ENCODE peak calls at places on chromosomes 6 and 20, in five cellular contexts. One of them, this sample, is unnamed. For H3K27me3, the result is how much of the 10 kb centered on the place peaks cover.

GRCh38 chr6:6891949-6892461 is 215.8 kb upstream of the RREB1 start:
- DNase-seq in heart right ventricle: no peak
- DNase-seq in Peyer's patch: no peak
- DNase-seq in PC-3: peak
- DNase-seq in HCT116: no peak
- DNase-seq in this sample: no peak

GRCh38 chr6:9521152-9521530 is 893.7 kb downstream of the TFAP2A start:
- DNase-seq in Peyer's patch: no peak
- DNase-seq in PC-3: no peak
- DNase-seq in heart right ventricle: no peak
- DNase-seq in HCT116: no peak
- DNase-seq in this sample: no peak

GRCh38 chr6:105817370-105817769 is 268.8 kb upstream of the PRDM1 start:
- DNase-seq in heart right ventricle: no peak
- DNase-seq in HCT116: no peak
- DNase-seq in Peyer's patch: no peak
- DNase-seq in PC-3: no peak
- DNase-seq in this sample: peak

GRCh38 chr6:131638013-131638412 is 911 bp downstream of the ENPP3 start:
- DNase-seq in Peyer's patch: no peak
- DNase-seq in PC-3: no peak
- DNase-seq in heart right ventricle: no peak
- DNase-seq in HCT116: no peak
- DNase-seq in this sample: no peak

GRCh38 chr20:12371955-12372354 is 454.3 kb downstream of the BTBD3 start:
- DNase-seq in PC-3: no peak
- DNase-seq in heart right ventricle: no peak
- DNase-seq in HCT116: no peak
- DNase-seq in Peyer's patch: no peak
- DNase-seq in this sample: no peak

GRCh38 chr6:53703047-53703446 is 37.5 kb upstream of the KLHL31 start:
- DNase-seq in PC-3: no peak
- DNase-seq in Peyer's patch: no peak
- DNase-seq in HCT116: no peak
- DNase-seq in heart right ventricle: no peak
- DNase-seq in this sample: no peak

GRCh38 chr6:55069132-55069781 is 105.1 kb upstream of the HCRTR2 start:
- DNase-seq in Peyer's patch: no peak
- DNase-seq in PC-3: peak
- DNase-seq in HCT116: peak
- DNase-seq in heart right ventricle: peak
- DNase-seq in this sample: peak

GRCh38 chr6:7446644-7447325 is 57.2 kb downstream of the RIOK1 start:
- DNase-seq in Peyer's patch: no peak
- DNase-seq in heart right ventricle: no peak
- DNase-seq in PC-3: no peak
- DNase-seq in HCT116: no peak
- DNase-seq in this sample: no peak

GRCh38 chr20:45085867-45086266 is 15.1 kb downstream of the KCNS1 start:
- DNase-seq in PC-3: no peak
- DNase-seq in Peyer's patch: no peak
- DNase-seq in heart right ventricle: no peak
- DNase-seq in HCT116: no peak
- DNase-seq in this sample: no peak

GRCh38 chr20:63627700-63628245 is 872 bp upstream of the GMEB2 start:
- DNase-seq in heart right ventricle: no peak
- DNase-seq in Peyer's patch: no peak
- DNase-seq in HCT116: no peak
- DNase-seq in PC-3: no peak
- DNase-seq in this sample: no peak

GRCh38 chr6:69155467-69155866 is 520.4 kb downstream of the ADGRB3 start:
- DNase-seq in heart right ventricle: no peak
- DNase-seq in HCT116: no peak
- DNase-seq in PC-3: no peak
- DNase-seq in Peyer's patch: no peak
- DNase-seq in this sample: no peak

GRCh38 chr20:1427457-1428054 is 34.7 kb upstream of the FKBP1A start:
- DNase-seq in Peyer's patch: no peak
- DNase-seq in heart right ventricle: no peak
- DNase-seq in HCT116: no peak
- DNase-seq in PC-3: peak
- DNase-seq in this sample: no peak

GRCh38 chr20:52763321-52763853 is 208.8 kb upstream of the TSHZ2 start:
- DNase-seq in HCT116: no peak
- DNase-seq in Peyer's patch: no peak
- DNase-seq in heart right ventricle: no peak
- DNase-seq in PC-3: no peak
- DNase-seq in this sample: no peak

GRCh38 chr20:53981752-53982437 is 88.5 kb downstream of the BCAS1 start:
- DNase-seq in PC-3: no peak
- DNase-seq in Peyer's patch: no peak
- DNase-seq in HCT116: no peak
- DNase-seq in heart right ventricle: no peak
- DNase-seq in this sample: no peak

GRCh38 chr6:137738931-137739504 is 128.0 kb upstream of the TNFAIP3 start:
- DNase-seq in PC-3: no peak
- DNase-seq in Peyer's patch: no peak
- DNase-seq in heart right ventricle: no peak
- DNase-seq in HCT116: no peak
- DNase-seq in this sample: no peak

GRCh38 chr6:56065408-56065807 is 182.0 kb downstream of the COL21A1 start:
- DNase-seq in heart right ventricle: no peak
- DNase-seq in HCT116: no peak
- DNase-seq in PC-3: peak
- DNase-seq in Peyer's patch: no peak
- DNase-seq in this sample: no peak

GRCh38 chr6:43171284-43172126 is 436 bp downstream of the SRF start:
- DNase-seq in heart right ventricle: no peak
- DNase-seq in HCT116: no peak
- DNase-seq in Peyer's patch: no peak
- DNase-seq in PC-3: no peak
- DNase-seq in this sample: peak

GRCh38 chr6:117483645-117484016 is 1.2 kb downstream of the DCBLD1 start:
- DNase-seq in Peyer's patch: no peak
- DNase-seq in PC-3: peak
- DNase-seq in heart right ventricle: no peak
- DNase-seq in HCT116: no peak
- DNase-seq in this sample: no peak

GRCh38 chr6:105790635-105791034 is 295.5 kb upstream of the PRDM1 start:
- DNase-seq in heart right ventricle: no peak
- DNase-seq in HCT116: no peak
- DNase-seq in Peyer's patch: no peak
- DNase-seq in PC-3: no peak
- DNase-seq in this sample: no peak

GRCh38 chr20:25584905-25585704 is at the start of gene NINL:
- DNase-seq in HCT116: no peak
- DNase-seq in heart right ventricle: peak
- DNase-seq in Peyer's patch: peak
- DNase-seq in PC-3: peak
- DNase-seq in this sample: peak

GRCh38 chr20:52294106-52294628 is 102.6 kb upstream of the ZFP64 start:
- DNase-seq in Peyer's patch: no peak
- DNase-seq in heart right ventricle: no peak
- DNase-seq in HCT116: no peak
- DNase-seq in PC-3: peak
- DNase-seq in this sample: no peak

GRCh38 chr20:37880726-37881591 is 22.0 kb upstream of the VSTM2L start:
- DNase-seq in heart right ventricle: peak
- DNase-seq in HCT116: no peak
- DNase-seq in Peyer's patch: no peak
- DNase-seq in PC-3: peak
- DNase-seq in this sample: peak

GRCh38 chr6:158560787-158561246 is 926 bp downstream of the TMEM181 start:
- DNase-seq in Peyer's patch: no peak
- DNase-seq in HCT116: no peak
- DNase-seq in PC-3: peak
- DNase-seq in heart right ventricle: no peak
- DNase-seq in this sample: peak

GRCh38 chr20:41152108-41152757 is 14.9 kb downstream of the PLCG1 start:
- DNase-seq in PC-3: no peak
- DNase-seq in heart right ventricle: no peak
- DNase-seq in HCT116: no peak
- DNase-seq in Peyer's patch: no peak
- DNase-seq in this sample: no peak

GRCh38 chr6:145688493-145688905 is 46.8 kb downstream of the EPM2A start:
- DNase-seq in Peyer's patch: no peak
- DNase-seq in HCT116: no peak
- DNase-seq in PC-3: peak
- DNase-seq in heart right ventricle: no peak
- DNase-seq in this sample: no peak

GRCh38 chr20:37223053-37223452 is 38.6 kb downstream of the GHRH start:
- DNase-seq in Peyer's patch: no peak
- DNase-seq in HCT116: no peak
- DNase-seq in heart right ventricle: no peak
- DNase-seq in PC-3: peak
- DNase-seq in this sample: peak

GRCh38 chr6:112413805-112414204 is 66.7 kb downstream of the RFPL4B start:
- DNase-seq in heart right ventricle: no peak
- DNase-seq in Peyer's patch: no peak
- DNase-seq in PC-3: peak
- DNase-seq in HCT116: no peak
- DNase-seq in this sample: no peak

GRCh38 chr20:43938932-43939761 is 24.5 kb downstream of the TOX2 start:
- DNase-seq in Peyer's patch: no peak
- DNase-seq in PC-3: peak
- DNase-seq in heart right ventricle: peak
- DNase-seq in HCT116: no peak
- DNase-seq in this sample: peak

GRCh38 chr20:49483706-49484101 is 1.2 kb upstream of the KCNB1 start:
- DNase-seq in HCT116: no peak
- DNase-seq in heart right ventricle: no peak
- DNase-seq in Peyer's patch: no peak
- DNase-seq in PC-3: no peak
- DNase-seq in this sample: no peak

GRCh38 chr20:49483018-49483705 is 694 bp upstream of the KCNB1 start:
- DNase-seq in Peyer's patch: no peak
- DNase-seq in HCT116: no peak
- DNase-seq in PC-3: no peak
- DNase-seq in heart right ventricle: no peak
- DNase-seq in this sample: no peak

GRCh38 chr20:49481116-49481515 is 1.4 kb downstream of the KCNB1 start:
- DNase-seq in Peyer's patch: no peak
- DNase-seq in HCT116: no peak
- DNase-seq in heart right ventricle: no peak
- DNase-seq in PC-3: no peak
- DNase-seq in this sample: no peak

GRCh38 chr20:49482173-49482572 is 295 bp downstream of the KCNB1 start:
- DNase-seq in HCT116: no peak
- DNase-seq in PC-3: no peak
- DNase-seq in Peyer's patch: no peak
- DNase-seq in heart right ventricle: no peak
- DNase-seq in this sample: no peak

GRCh38 chr20:49482621-49483017 is at the start of gene KCNB1:
- DNase-seq in HCT116: no peak
- DNase-seq in Peyer's patch: no peak
- DNase-seq in heart right ventricle: peak
- DNase-seq in PC-3: peak
- DNase-seq in this sample: peak
- H3K27me3 ChIP-seq in HCT116: under half
- H3K27me3 ChIP-seq in Peyer's patch: under half
- H3K27me3 ChIP-seq in heart right ventricle: under half
- H3K27me3 ChIP-seq in PC-3: under half
- H3K27me3 ChIP-seq in this sample: under half

GRCh38 chr20:59677586-59677985 is 73.2 kb downstream of the PHACTR3 start:
- DNase-seq in HCT116: no peak
- DNase-seq in heart right ventricle: no peak
- DNase-seq in PC-3: no peak
- DNase-seq in Peyer's patch: no peak
- DNase-seq in this sample: no peak

GRCh38 chr20:59678286-59678685 is 73.9 kb downstream of the PHACTR3 start:
- DNase-seq in heart right ventricle: no peak
- DNase-seq in Peyer's patch: no peak
- DNase-seq in HCT116: no peak
- DNase-seq in PC-3: no peak
- DNase-seq in this sample: no peak

GRCh38 chr20:59678951-59679350 is 74.6 kb downstream of the PHACTR3 start:
- DNase-seq in heart right ventricle: no peak
- DNase-seq in Peyer's patch: no peak
- DNase-seq in PC-3: no peak
- DNase-seq in HCT116: no peak
- DNase-seq in this sample: no peak

GRCh38 chr20:59676126-59676876 is 72.0 kb downstream of the PHACTR3 start:
- DNase-seq in Peyer's patch: no peak
- DNase-seq in heart right ventricle: no peak
- DNase-seq in HCT116: no peak
- DNase-seq in PC-3: no peak
- DNase-seq in this sample: no peak

DNA sequence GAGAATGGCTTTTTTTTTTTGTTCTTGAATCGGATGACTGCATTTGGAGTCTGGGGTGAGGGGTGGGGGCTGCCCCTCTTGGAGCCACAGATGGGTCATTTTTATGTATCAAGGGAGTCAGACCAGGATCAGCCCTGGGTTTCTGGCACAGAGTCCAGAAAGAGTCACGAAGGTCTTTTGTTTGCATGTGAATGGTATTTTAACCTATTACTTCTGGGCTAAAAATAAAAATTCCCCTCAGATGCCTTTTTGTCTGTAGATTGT is 72.5 kb downstream of the PHACTR3 start:
- DNase-seq in HCT116: no peak
- DNase-seq in PC-3: no peak
- DNase-seq in Peyer's patch: no peak
- DNase-seq in heart right ventricle: no peak
- DNase-seq in this sample: no peak
- H3K27ac ChIP-seq in HCT116: no peak
- H3K27ac ChIP-seq in PC-3: no peak
- H3K27ac ChIP-seq in Peyer's patch: no peak
- H3K27ac ChIP-seq in heart right ventricle: no peak
- H3K27ac ChIP-seq in this sample: no peak

DNA sequence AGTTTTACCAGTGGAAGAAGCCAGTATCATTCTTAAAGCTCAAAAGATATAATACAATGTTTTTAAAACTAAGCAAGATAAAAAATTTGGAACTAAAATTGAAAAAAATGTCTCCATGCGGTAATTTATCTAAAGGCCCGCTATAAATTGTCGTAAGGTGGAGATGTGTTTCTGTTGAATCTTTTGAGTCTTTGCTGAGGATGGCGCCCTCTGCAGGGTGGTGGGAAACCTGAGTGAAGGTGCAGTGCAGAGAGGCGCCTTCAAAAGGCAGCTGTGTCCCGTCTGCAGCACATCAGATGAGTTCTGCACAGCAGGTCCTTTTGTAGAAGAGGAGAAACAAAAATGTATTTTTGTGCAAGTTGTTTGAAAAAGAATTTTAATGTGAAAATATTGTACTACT is 29.4 kb upstream of the KIF25 start:
- DNase-seq in heart right ventricle: no peak
- DNase-seq in Peyer's patch: no peak
- DNase-seq in PC-3: peak
- DNase-seq in HCT116: peak
- DNase-seq in this sample: no peak
- TF ChIP-seq CTCF in heart right ventricle: peak
- TF ChIP-seq CTCF in Peyer's patch: peak
- TF ChIP-seq CTCF in PC-3: peak
- TF ChIP-seq CTCF in HCT116: peak
- TF ChIP-seq CTCF in this sample: no peak

GRCh38 chr6:166903027-166903426 is 53.3 kb downstream of the RNASET2 start:
- DNase-seq in heart right ventricle: no peak
- DNase-seq in Peyer's patch: no peak
- DNase-seq in HCT116: no peak
- DNase-seq in PC-3: no peak
- DNase-seq in this sample: no peak
- H3K27me3 ChIP-seq in heart right ventricle: under half
- H3K27me3 ChIP-seq in Peyer's patch: under half
- H3K27me3 ChIP-seq in HCT116: under half
- H3K27me3 ChIP-seq in PC-3: under half
- H3K27me3 ChIP-seq in this sample: under half

This sample was measured in thyroid gland.